ENCODE peak calls at places on chromosomes 6 and 20, in nine cellular contexts. D, Y, P, U, W, A, L, K and G are unnamed samples.

GRCh38 chr6:53984163-53984562 is 127.1 kb upstream of the MLIP start:
- DNase-seq in D (peak), Y (no peak), P (no peak), U (no peak), W (no peak), A (no peak), L (peak), K (peak), G (no peak)

GRCh38 chr6:157811476-157812173 is 11.4 kb upstream of the SNX9 start:
- DNase-seq in D (no peak), Y (no peak), P (no peak), U (no peak), W (no peak), A (no peak), L (no peak), K (no peak), G (no peak)

GRCh38 chr6:44478158-44478557 is 90.7 kb downstream of the CDC5L start:
- DNase-seq in D (no peak), Y (no peak), P (no peak), U (no peak), W (no peak), A (no peak), L (no peak), K (no peak), G (no peak)

GRCh38 chr20:56417911-56418310 is 5.9 kb downstream of the CASS4 start:
- DNase-seq in D (no peak), Y (no peak), P (no peak), U (no peak), W (no peak), A (no peak), L (no peak), K (no peak), G (no peak)

GRCh38 chr20:35286077-35286898 is 1.7 kb upstream of the EIF6 start:
- DNase-seq in D (no peak), Y (no peak), P (no peak), U (peak), W (no peak), A (no peak), L (no peak), K (no peak), G (no peak)

GRCh38 chr6:87730310-87730709 is 28.3 kb upstream of the AKIRIN2 start:
- DNase-seq in D (no peak), Y (peak), P (no peak), U (no peak), W (peak), A (no peak), L (no peak), K (no peak), G (peak)

GRCh38 chr6:37483917-37484785 is 15.5 kb downstream of the CCDC167 start:
- DNase-seq in D (peak), Y (peak), P (peak), U (peak), W (peak), A (peak), L (peak), K (peak), G (peak)

GRCh38 chr6:36912583-36912982 is 26.8 kb downstream of the C6orf89 start:
- DNase-seq in D (peak), Y (no peak), P (no peak), U (no peak), W (no peak), A (no peak), L (peak), K (peak), G (no peak)

GRCh38 chr6:2630362-2630761 is 120.4 kb downstream of the MYLK4 start:
- DNase-seq in D (peak), Y (no peak), P (no peak), U (no peak), W (no peak), A (no peak), L (peak), K (peak), G (no peak)

GRCh38 chr20:48298851-48299484 is 513.7 kb upstream of the SULF2 start:
- DNase-seq in D (peak), Y (no peak), P (no peak), U (no peak), W (peak), A (no peak), L (peak), K (peak), G (peak)

GRCh38 chr6:82987416-82987815 is 78.2 kb downstream of the UBE3D start:
- DNase-seq in D (no peak), Y (no peak), P (no peak), U (no peak), W (no peak), A (no peak), L (no peak), K (no peak), G (no peak)

GRCh38 chr6:166258854-166259276 is 49.3 kb downstream of the PRR18 start:
- DNase-seq in D (no peak), Y (no peak), P (no peak), U (no peak), W (no peak), A (no peak), L (peak), K (peak), G (no peak)

GRCh38 chr6:23262864-23263263 is 693.5 kb downstream of the HDGFL1 start:
- DNase-seq in D (no peak), Y (no peak), P (no peak), U (no peak), W (no peak), A (no peak), L (no peak), K (no peak), G (no peak)

GRCh38 chr6:139841794-139842215 is 467.4 kb upstream of the CITED2 start:
- DNase-seq in D (no peak), Y (no peak), P (peak), U (no peak), W (no peak), A (no peak), L (no peak), K (no peak), G (no peak)